ENCODE peak calls at places on chromosomes 6 and 20, in nine cellular contexts. H is ovary, I is left lung, U is hepatocyte, Z is cardiac muscle cell, M is PC-9, O is heart right ventricle, F is mammary epithelial cell, R is H1. D is an unnamed sample. For H3K27me3, the result is how much of the 10 kb centered on the place peaks cover.

GRCh38 chr6:31918069-31918725 is 9.3 kb upstream of the C2 start:
- DNase-seq in O (no peak), M (no peak), H (no peak), F (no peak), Z (no peak), R (no peak), U (no peak), I (no peak), D (no peak)

GRCh38 chr6:133973109-133973971 is 20.3 kb downstream of the TBPL1 start:
- DNase-seq in R (no peak), F (peak), I (no peak), M (peak), H (no peak), Z (peak), U (peak), O (no peak), D (peak)

GRCh38 chr6:168152306-168152963 is 73.4 kb upstream of the FRMD1 start:
- DNase-seq in H (no peak), I (no peak), U (no peak), Z (no peak), R (peak), F (no peak), M (no peak), O (no peak), D (no peak)

GRCh38 chr20:35145141-35145564 is 2.0 kb downstream of the EDEM2 start:
- DNase-seq in F (peak), I (no peak), U (peak), Z (peak), R (no peak), O (no peak), H (no peak), M (peak), D (peak)

GRCh38 chr20:53613748-53614147 is 20.1 kb upstream of the ZNF217 start:
- DNase-seq in M (no peak), U (no peak), H (no peak), Z (no peak), I (no peak), O (no peak), F (no peak), R (no peak), D (no peak)

GRCh38 chr6:98946877-98947410 is 802 bp downstream of the FBXL4 start:
- DNase-seq in U (peak), O (peak), I (peak), F (peak), H (peak), R (no peak), Z (no peak), M (peak), D (no peak)

GRCh38 chr6:143965503-143966171 is 42.4 kb downstream of the PLAGL1 start:
- DNase-seq in H (no peak), M (no peak), Z (no peak), R (no peak), U (no peak), F (peak), I (no peak), O (no peak), D (no peak)

GRCh38 chr6:110566346-110567125 is 90.1 kb upstream of the SLC22A16 start:
- DNase-seq in O (no peak), R (no peak), H (no peak), U (peak), F (no peak), M (no peak), I (no peak), Z (peak), D (no peak)

GRCh38 chr20:11124849-11125505 is 451.2 kb upstream of the JAG1 start:
- DNase-seq in R (no peak), M (no peak), Z (no peak), F (no peak), H (no peak), O (no peak), I (no peak), U (no peak), D (no peak)

GRCh38 chr20:58875541-58876134 is 23.1 kb downstream of the GNAS start:
- DNase-seq in R (no peak), U (no peak), I (no peak), M (peak), H (no peak), F (no peak), O (no peak), Z (no peak), D (no peak)

GRCh38 chr6:113047148-113047547 is 700.0 kb downstream of the RFPL4B start:
- DNase-seq in R (no peak), I (no peak), H (no peak), Z (no peak), M (no peak), F (no peak), O (no peak), U (no peak), D (peak)

GRCh38 chr6:98487612-98488011 is 346.8 kb upstream of the POU3F2 start:
- DNase-seq in U (no peak), Z (peak), I (peak), M (no peak), R (peak), F (no peak), O (no peak), H (no peak), D (no peak)

GRCh38 chr6:144500886-144501285 is 215.8 kb downstream of the UTRN start:
- DNase-seq in F (no peak), Z (peak), M (no peak), H (no peak), I (no peak), U (no peak), R (no peak), O (no peak), D (no peak)

GRCh38 chr6:51099201-51099600 is 280.5 kb downstream of the TFAP2B start:
- DNase-seq in Z (no peak), I (no peak), M (no peak), H (no peak), F (no peak), U (no peak), R (no peak), O (no peak), D (no peak)

GRCh38 chr6:156779206-156780116 is 2.3 kb downstream of the ARID1B start:
- DNase-seq in H (peak), F (peak), U (peak), R (peak), M (no peak), Z (peak), I (peak), O (peak), D (no peak)

GRCh38 chr6:842141-842540 is 149.2 kb upstream of the EXOC2 start:
- DNase-seq in I (no peak), M (no peak), R (no peak), U (no peak), H (no peak), F (no peak), O (no peak), Z (peak), D (no peak)

GRCh38 chr6:132867055-132867454 is 52.7 kb downstream of the RPS12 start:
- DNase-seq in Z (peak), M (no peak), R (no peak), F (no peak), O (no peak), H (no peak), I (no peak), U (peak), D (no peak)

GRCh38 chr6:56843476-56844349 is 111.2 kb upstream of the BEND6 start:
- DNase-seq in O (peak), U (peak), H (peak), F (peak), R (peak), M (peak), I (peak), Z (peak), D (no peak)

GRCh38 chr6:36493859-36494258 is 51.1 kb downstream of the KCTD20 start:
- DNase-seq in U (no peak), Z (no peak), R (no peak), I (no peak), H (no peak), O (no peak), M (peak), F (peak), D (no peak)

GRCh38 chr6:129662406-129662766 is 47.6 kb downstream of the ARHGAP18 start:
- DNase-seq in F (no peak), H (no peak), O (no peak), Z (no peak), M (no peak), U (no peak), R (no peak), I (no peak), D (no peak)

GRCh38 chr6:4564746-4565145 is 211.5 kb upstream of the CDYL start:
- DNase-seq in M (no peak), R (peak), F (no peak), U (no peak), O (no peak), I (no peak), H (no peak), Z (no peak), D (no peak)

GRCh38 chr6:45631396-45631795 is 253.7 kb upstream of the SUPT3H start:
- DNase-seq in U (no peak), F (peak), R (no peak), Z (no peak), O (no peak), M (peak), H (no peak), I (no peak), D (no peak)

GRCh38 chr6:106117579-106117978 is 31.4 kb downstream of the PRDM1 start:
- DNase-seq in H (no peak), R (no peak), M (peak), F (no peak), Z (no peak), U (no peak), I (peak), O (no peak), D (no peak)

GRCh38 chr6:46956409-46956808 is 34.7 kb upstream of the ADGRF5 start:
- DNase-seq in Z (no peak), F (no peak), R (no peak), I (no peak), O (no peak), H (no peak), M (no peak), U (no peak), D (no peak)

GRCh38 chr6:13431861-13432465 is 55.4 kb downstream of the GFOD1 start:
- DNase-seq in U (no peak), Z (no peak), I (no peak), F (no peak), O (no peak), H (no peak), R (no peak), M (no peak), D (no peak)

GRCh38 chr6:14074723-14075503 is 42.7 kb upstream of the CD83 start:
- DNase-seq in Z (peak), R (no peak), H (peak), I (no peak), M (no peak), F (peak), U (peak), O (peak), D (no peak)

GRCh38 chr6:13194852-13195251 is 133.5 kb downstream of the TBC1D7 start:
- DNase-seq in I (peak), H (peak), U (peak), O (peak), M (no peak), R (no peak), F (peak), Z (peak), D (peak)

GRCh38 chr6:159137715-159138114 is 31.5 kb upstream of the FNDC1 start:
- DNase-seq in I (no peak), Z (no peak), O (no peak), F (no peak), H (no peak), M (no peak), R (no peak), U (no peak), D (no peak)

GRCh38 chr20:11850901-11851300 is 66.8 kb upstream of the BTBD3 start:
- DNase-seq in M (no peak), U (no peak), R (no peak), F (peak), Z (no peak), H (no peak), O (no peak), I (no peak), D (no peak)

GRCh38 chr20:24978493-24978892 is 14.1 kb downstream of the APMAP start:
- DNase-seq in M (no peak), F (no peak), O (no peak), H (no peak), U (no peak), R (peak), I (no peak), Z (no peak), D (no peak)

GRCh38 chr20:64242003-64242796 is 13.3 kb upstream of the PCMTD2 start:
- DNase-seq in H (no peak), O (no peak), U (no peak), R (no peak), Z (no peak), M (no peak), I (no peak), F (no peak), D (no peak)

GRCh38 chr6:217048-217659 is 75.1 kb upstream of the DUSP22 start:
- DNase-seq in I (no peak), Z (peak), R (peak), O (no peak), U (peak), M (no peak), H (no peak), F (no peak), D (no peak)

GRCh38 chr6:164942271-164942670 is 367.1 kb downstream of the C6orf118 start:
- DNase-seq in M (no peak), H (no peak), Z (no peak), F (no peak), I (no peak), R (no peak), U (no peak), O (no peak), D (no peak)

GRCh38 chr6:119612871-119613515 is 263.4 kb upstream of the MAN1A1 start:
- DNase-seq in F (peak), M (no peak), U (no peak), R (no peak), I (no peak), Z (no peak), O (no peak), H (no peak), D (no peak)

GRCh38 chr6:77124604-77125003 is 338.7 kb downstream of the HTR1B start:
- DNase-seq in R (no peak), F (peak), Z (peak), M (no peak), I (no peak), O (no peak), U (peak), H (no peak), D (no peak)

GRCh38 chr20:4083103-4083864 is 67.9 kb upstream of the RNF24 start:
- DNase-seq in M (no peak), O (no peak), I (no peak), U (no peak), R (peak), F (no peak), Z (no peak), H (no peak), D (no peak)

GRCh38 chr6:19086480-19086879 is 699.3 kb downstream of the RNF144B start:
- DNase-seq in R (no peak), M (no peak), F (no peak), Z (no peak), H (no peak), O (no peak), I (no peak), U (no peak), D (no peak)

GRCh38 chr6:122372647-122373046 is 26.8 kb upstream of the HSF2 start:
- DNase-seq in I (no peak), M (no peak), U (no peak), Z (no peak), F (no peak), O (no peak), H (no peak), R (no peak), D (no peak)

GRCh38 chr20:62622178-62622876 is 20.0 kb upstream of the SLCO4A1 start:
- DNase-seq in F (no peak), U (no peak), M (no peak), I (no peak), O (no peak), H (no peak), R (no peak), Z (no peak), D (no peak)

GRCh38 chr20:62622877-62623487 is 19.3 kb upstream of the SLCO4A1 start:
- DNase-seq in M (peak), F (no peak), R (no peak), U (no peak), H (no peak), I (no peak), Z (no peak), O (no peak), D (no peak)

GRCh38 chr20:62623488-62624324 is 18.6 kb upstream of the SLCO4A1 start:
- DNase-seq in M (peak), Z (peak), R (peak), O (peak), H (peak), I (peak), F (peak), U (peak), D (peak)

GRCh38 chr20:62620624-62621023 is 21.7 kb upstream of the SLCO4A1 start:
- DNase-seq in Z (no peak), O (no peak), M (no peak), F (no peak), H (no peak), I (no peak), R (no peak), U (no peak), D (no peak)

GRCh38 chr20:62621251-62622110 is 20.8 kb upstream of the SLCO4A1 start:
- DNase-seq in F (no peak), Z (no peak), O (no peak), U (no peak), H (no peak), R (no peak), M (peak), I (no peak), D (no peak)
- H3K27ac ChIP-seq in F (no peak), Z (no peak), O (peak), U (no peak), H (no peak), R (no peak), M (peak), I (peak), D (no peak)

DNA sequence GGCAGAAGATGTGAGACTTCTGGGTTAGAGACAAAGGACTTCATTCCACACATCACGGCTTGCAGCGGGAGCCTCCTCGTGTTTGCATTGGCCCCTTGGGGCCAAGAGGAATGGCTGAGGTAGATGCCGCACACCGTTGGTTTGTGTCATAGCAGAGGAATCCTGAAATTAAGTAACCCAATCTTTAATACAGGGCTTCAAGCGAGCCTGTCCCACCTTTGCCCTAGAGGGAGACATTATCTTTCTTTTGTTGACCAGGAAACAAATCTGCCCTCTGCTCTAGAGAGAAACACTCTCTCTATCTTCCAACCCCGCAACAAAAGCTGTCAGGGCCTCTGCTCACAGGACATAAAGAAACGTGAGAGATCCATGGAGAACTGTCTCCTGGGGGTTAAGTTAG is 277.6 kb upstream of the ZFP64 start:
- DNase-seq in F (no peak), M (peak), H (no peak), U (no peak), Z (no peak), O (no peak), R (no peak), I (no peak), D (no peak)
- TF ChIP-seq CTCF in F (no peak), M (no peak), H (no peak), U (peak), Z (no peak), O (no peak), R (no peak), I (no peak), D (no peak)

DNA sequence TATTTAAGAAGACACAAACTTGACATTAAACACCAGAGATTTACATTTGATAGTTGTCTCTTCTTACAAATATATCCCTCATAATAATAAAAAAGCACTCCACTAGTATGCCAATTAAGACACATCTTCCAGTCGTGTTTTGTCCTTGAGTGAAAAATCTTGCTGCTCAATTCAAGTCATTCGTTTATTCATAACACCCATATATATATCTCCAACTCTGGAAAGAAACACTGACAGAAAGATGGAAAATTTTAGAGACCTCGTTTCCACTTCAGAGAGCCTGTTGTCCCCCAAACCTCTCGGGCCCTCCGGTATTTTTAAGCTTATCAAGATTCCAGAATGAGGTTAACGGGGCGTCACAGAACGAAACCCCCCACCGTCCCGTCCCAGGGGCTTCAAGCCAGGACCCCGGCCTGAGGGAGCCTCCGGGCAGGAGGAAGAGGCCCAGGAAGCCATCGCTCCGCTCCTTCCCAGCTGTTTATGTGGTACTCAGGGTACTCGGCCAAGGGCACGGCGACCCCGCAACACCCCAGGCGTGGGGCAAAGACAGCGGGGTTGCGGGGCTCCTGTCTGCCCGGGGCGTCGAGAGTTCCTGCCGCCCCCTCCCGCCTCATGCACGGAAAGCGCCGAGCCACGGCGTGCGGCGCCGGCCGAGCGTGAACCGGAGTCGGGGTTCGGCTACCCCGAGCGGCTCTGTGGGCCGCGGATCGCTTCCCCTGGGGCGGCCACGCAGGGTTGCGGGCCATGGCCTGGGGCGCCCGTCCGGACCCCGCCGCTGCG is 635 bp upstream of the SNX9 start:
- DNase-seq in R (peak), F (no peak), H (peak), M (no peak), O (peak), U (no peak), I (no peak), Z (peak), D (no peak)
- H3K27me3 ChIP-seq in R (under half), F (under half), H (under half), M (under half), O (under half), U (under half), I (under half), Z (under half), D (under half)

GRCh38 chr20:21191839-21192238 is 66.0 kb downstream of the KIZ start:
- DNase-seq in F (no peak), U (peak), O (no peak), R (peak), M (no peak), Z (peak), H (peak), I (no peak), D (no peak)
- H3K27ac ChIP-seq in F (no peak), U (no peak), O (no peak), R (peak), M (no peak), Z (no peak), H (no peak), I (no peak), D (no peak)

D was measured in AG04450.